ENCODE peak calls at places on chromosomes 3 and 15, in seven cellular contexts. Q is fibroblast of lung, I is H1, G is mammary epithelial cell, C is keratinocyte, W is HepG2, B is PC-3. Z is an unnamed sample.

GRCh38 chr3:38003371-38003816 is 12.8 kb downstream of the VILL start:
- DNase-seq in Q (peak; percentile 28), I (no peak), G (no peak), C (no peak), W (peak; percentile 59), B (peak; percentile 52), Z (peak; percentile 63)

GRCh38 chr3:29694783-29695182 is 413.9 kb downstream of the RBMS3 start:
- DNase-seq in Q (peak; percentile 83), I (no peak), G (peak; percentile 80), C (peak; percentile 72), W (peak; percentile 3), B (peak; percentile 94), Z (no peak)

GRCh38 chr3:141055536-141056445 is 4.6 kb downstream of the SPSB4 start:
- DNase-seq in Q (no peak), I (no peak), G (no peak), C (no peak), W (no peak), B (no peak), Z (no peak)

GRCh38 chr15:27769652-27770051 is 329.5 kb downstream of the OCA2 start:
- DNase-seq in Q (no peak), I (no peak), G (no peak), C (no peak), W (no peak), B (no peak), Z (no peak)

GRCh38 chr15:85702321-85703230 is 92.1 kb downstream of the KLHL25 start:
- DNase-seq in Q (peak; percentile 85), I (no peak), G (no peak), C (no peak), W (no peak), B (no peak), Z (no peak)

GRCh38 chr3:148833223-148833622 is 5.6 kb downstream of the CPB1 start:
- DNase-seq in Q (no peak), I (no peak), G (no peak), C (no peak), W (no peak), B (no peak), Z (no peak)

GRCh38 chr3:64676831-64677230 is 11.0 kb downstream of the ADAMTS9 start:
- DNase-seq in Q (no peak), I (no peak), G (no peak), C (no peak), W (no peak), B (no peak), Z (no peak)

GRCh38 chr15:89406756-89407650 is 72.4 kb upstream of the POLG start:
- DNase-seq in Q (no peak), I (no peak), G (no peak), C (no peak), W (no peak), B (no peak), Z (no peak)

GRCh38 chr3:95280711-95281352 is 1218.0 kb downstream of the NSUN3 start:
- DNase-seq in Q (no peak), I (no peak), G (no peak), C (no peak), W (no peak), B (peak; percentile 59), Z (no peak)

GRCh38 chr3:190281308-190282051 is 40.8 kb downstream of the CLDN1 start:
- DNase-seq in Q (peak; percentile 71), I (no peak), G (no peak), C (no peak), W (peak; percentile 76), B (no peak), Z (no peak)

GRCh38 chr3:123122525-123123315 is 55.9 kb downstream of the PDIA5 start:
- DNase-seq in Q (peak; percentile 12), I (no peak), G (peak; percentile 57), C (no peak), W (peak; percentile 18), B (no peak), Z (no peak)

GRCh38 chr3:7371693-7372572 is 511.0 kb downstream of the GRM7 start:
- DNase-seq in Q (no peak), I (no peak), G (no peak), C (no peak), W (no peak), B (no peak), Z (no peak)

GRCh38 chr3:150523538-150523937 is 22.8 kb downstream of the SERP1 start:
- DNase-seq in Q (no peak), I (no peak), G (no peak), C (no peak), W (no peak), B (no peak), Z (no peak)

GRCh38 chr3:77190281-77190841 is 150.5 kb downstream of the ROBO2 start:
- DNase-seq in Q (peak; percentile 17), I (no peak), G (no peak), C (no peak), W (no peak), B (no peak), Z (no peak)

GRCh38 chr3:189304465-189305341 is 132.9 kb downstream of the TPRG1 start:
- DNase-seq in Q (no peak), I (peak; percentile 43), G (peak; percentile 90), C (no peak), W (no peak), B (peak; percentile 99), Z (no peak)

GRCh38 chr3:78888650-78889049 is 879.1 kb downstream of the ROBO1 start:
- DNase-seq in Q (peak; percentile 80), I (no peak), G (no peak), C (no peak), W (no peak), B (peak; percentile 37), Z (no peak)

GRCh38 chr3:119401069-119401468 is 62.3 kb downstream of the TMEM39A start:
- DNase-seq in Q (no peak), I (no peak), G (no peak), C (no peak), W (no peak), B (no peak), Z (no peak)

GRCh38 chr3:9769012-9769411 is 735 bp downstream of the CAMK1 start:
- DNase-seq in Q (no peak), I (no peak), G (no peak), C (no peak), W (no peak), B (no peak), Z (no peak)

GRCh38 chr3:9767418-9767817 is 2.3 kb downstream of the CAMK1 start:
- DNase-seq in Q (no peak), I (no peak), G (no peak), C (no peak), W (no peak), B (no peak), Z (no peak)

GRCh38 chr3:9770276-9770812 is 597 bp upstream of the CAMK1 start:
- DNase-seq in Q (peak; percentile 88), I (no peak), G (no peak), C (no peak), W (peak; percentile 74), B (no peak), Z (no peak)

GRCh38 chr3:9769426-9770275 is at the start of gene CAMK1:
- DNase-seq in Q (peak; percentile 65), I (no peak), G (peak; percentile 54), C (no peak), W (peak; percentile 45), B (peak; percentile 79), Z (no peak)

GRCh38 chr3:9768376-9768775 is 1.4 kb downstream of the CAMK1 start:
- DNase-seq in Q (no peak), I (no peak), G (no peak), C (no peak), W (peak; percentile 25), B (no peak), Z (no peak)
- H3K4me3 ChIP-seq in Q (peak overlapping the region; percentile 78), I (no peak overlapping the region), G (no peak overlapping the region), C (no peak overlapping the region), W (peak overlapping the region; percentile 76), B (peak overlapping the region; percentile 80), Z (no peak overlapping the region)

GRCh38 chr3:129002573-129003569 is 1.8 kb downstream of the EFCC1 start:
- DNase-seq in Q (no peak), I (no peak), G (no peak), C (no peak), W (no peak), B (no peak), Z (no peak)

GRCh38 chr3:129001817-129002572 is 891 bp downstream of the EFCC1 start:
- DNase-seq in Q (no peak), I (no peak), G (no peak), C (no peak), W (no peak), B (no peak), Z (no peak)

GRCh38 chr3:128999104-128999503 is 2.0 kb upstream of the EFCC1 start:
- DNase-seq in Q (no peak), I (no peak), G (no peak), C (no peak), W (peak; percentile 27), B (no peak), Z (peak; percentile 75)

GRCh38 chr3:129000742-129001100 is 383 bp upstream of the EFCC1 start:
- DNase-seq in Q (no peak), I (no peak), G (no peak), C (no peak), W (no peak), B (no peak), Z (no peak)

GRCh38 chr3:129001101-129001816 is at the start of gene EFCC1:
- DNase-seq in Q (no peak), I (no peak), G (peak; percentile 19), C (no peak), W (no peak), B (no peak), Z (no peak)
- TF ChIP-seq EZH2 in Q (peak; percentile 62), I (no peak), G (no peak), C (peak; percentile 28), W (no peak), B (no peak), Z (no peak)

GRCh38 chr3:180947761-180948390 is 35.4 kb downstream of the FXR1 start:
- DNase-seq in Q (peak; percentile 22), I (no peak), G (no peak), C (no peak), W (no peak), B (no peak), Z (no peak)
- H3K9ac ChIP-seq in Q (no peak overlapping the region), I (no peak overlapping the region), G (no peak overlapping the region), C (no peak overlapping the region), W (no peak overlapping the region), B (no peak overlapping the region), Z (no peak overlapping the region)

GRCh38 chr15:36810656-36811449 is 231.4 kb downstream of the CDIN1 start:
- DNase-seq in Q (no peak), I (no peak), G (no peak), C (no peak), W (no peak), B (peak; percentile 17), Z (no peak)

GRCh38 chr15:36807134-36807764 is 227.8 kb downstream of the CDIN1 start:
- DNase-seq in Q (peak; percentile 49), I (no peak), G (no peak), C (no peak), W (no peak), B (no peak), Z (no peak)

GRCh38 chr15:36808401-36809160 is 229.2 kb downstream of the CDIN1 start:
- DNase-seq in Q (no peak), I (no peak), G (no peak), C (no peak), W (peak; percentile 3), B (no peak), Z (no peak)

GRCh38 chr15:36811903-36812302 is 232.5 kb downstream of the CDIN1 start:
- DNase-seq in Q (no peak), I (no peak), G (no peak), C (no peak), W (no peak), B (no peak), Z (no peak)

DNA sequence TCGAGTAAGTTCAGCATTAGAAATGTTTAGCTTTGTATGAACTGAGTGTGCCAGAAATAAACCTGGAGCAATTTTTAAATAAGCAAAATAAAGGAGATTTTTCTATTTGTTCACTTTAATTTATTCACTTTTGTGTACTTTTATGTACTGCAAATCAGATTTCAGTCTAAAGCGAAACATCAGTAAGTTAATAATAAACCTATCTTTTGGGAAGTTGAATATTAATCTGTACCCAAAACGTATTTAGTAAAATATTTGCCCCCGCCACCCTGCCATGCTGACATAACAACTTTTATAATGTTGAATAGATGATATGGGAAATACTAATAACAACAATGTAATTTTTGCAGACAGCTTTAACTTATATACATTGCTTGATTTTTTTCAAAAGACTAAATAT is 230.0 kb downstream of the CDIN1 start:
- DNase-seq in Q (no peak), I (no peak), G (no peak), C (no peak), W (no peak), B (no peak), Z (no peak)
- H3K4me3 ChIP-seq in Q (no peak overlapping the region), I (no peak overlapping the region), G (no peak overlapping the region), C (no peak overlapping the region), W (no peak overlapping the region), B (no peak overlapping the region), Z (no peak overlapping the region)

Z was measured in DND-41.